ENCODE peak calls at places on chromosomes 4 and X, in five cellular contexts. One of them, this sample, is unnamed.

GRCh38 chrX:133654801-133655200 is 239.5 kb upstream of the GPC4 start:
- DNase-seq in K562: no peak
- DNase-seq in HepG2: no peak
- DNase-seq in GM12878: no peak
- DNase-seq in SK-N-SH: no peak
- DNase-seq in this sample: peak; percentile 19

GRCh38 chr4:121108557-121108956 is 36.2 kb upstream of the NDNF start:
- DNase-seq in K562: no peak
- DNase-seq in HepG2: no peak
- DNase-seq in GM12878: no peak
- DNase-seq in SK-N-SH: no peak
- DNase-seq in this sample: no peak

GRCh38 chrX:29867971-29868370 is 347.4 kb upstream of the MAGEB2 start:
- DNase-seq in K562: no peak
- DNase-seq in HepG2: no peak
- DNase-seq in GM12878: no peak
- DNase-seq in SK-N-SH: no peak
- DNase-seq in this sample: no peak

GRCh38 chrX:29858714-29859113 is 356.6 kb upstream of the MAGEB2 start:
- DNase-seq in K562: no peak
- DNase-seq in HepG2: no peak
- DNase-seq in GM12878: no peak
- DNase-seq in SK-N-SH: no peak
- DNase-seq in this sample: peak; percentile 69

GRCh38 chr4:8506373-8507250 is 66.0 kb downstream of the TRMT44 start:
- DNase-seq in K562: no peak
- DNase-seq in HepG2: no peak
- DNase-seq in GM12878: no peak
- DNase-seq in SK-N-SH: no peak
- DNase-seq in this sample: peak; percentile 74

GRCh38 chr4:108103096-108103495 is 65.6 kb downstream of the LEF1 start:
- DNase-seq in K562: no peak
- DNase-seq in HepG2: no peak
- DNase-seq in GM12878: no peak
- DNase-seq in SK-N-SH: no peak
- DNase-seq in this sample: no peak

GRCh38 chr4:174217273-174218126 is 66.0 kb downstream of the FBXO8 start:
- DNase-seq in K562: no peak
- DNase-seq in HepG2: no peak
- DNase-seq in GM12878: no peak
- DNase-seq in SK-N-SH: peak; percentile 85
- DNase-seq in this sample: peak; percentile 37

GRCh38 chr4:86967061-86967460 is 32.2 kb downstream of the AFF1 start:
- DNase-seq in K562: no peak
- DNase-seq in HepG2: no peak
- DNase-seq in GM12878: no peak
- DNase-seq in SK-N-SH: no peak
- DNase-seq in this sample: no peak

GRCh38 chr4:1402516-1403101 is 3.6 kb downstream of the NKX1-1 start:
- DNase-seq in K562: no peak
- DNase-seq in HepG2: no peak
- DNase-seq in GM12878: no peak
- DNase-seq in SK-N-SH: peak; percentile 52
- DNase-seq in this sample: no peak

GRCh38 chrX:70455366-70456202 is 10.9 kb downstream of the DLG3 start:
- DNase-seq in K562: no peak
- DNase-seq in HepG2: no peak
- DNase-seq in GM12878: no peak
- DNase-seq in SK-N-SH: peak; percentile 38
- DNase-seq in this sample: no peak

GRCh38 chr4:176539785-176540175 is 220.0 kb downstream of the SPCS3 start:
- DNase-seq in K562: no peak
- DNase-seq in HepG2: no peak
- DNase-seq in GM12878: no peak
- DNase-seq in SK-N-SH: no peak
- DNase-seq in this sample: peak; percentile 34

GRCh38 chr4:156775803-156776202 is 195.8 kb downstream of the PDGFC start:
- DNase-seq in K562: no peak
- DNase-seq in HepG2: no peak
- DNase-seq in GM12878: no peak
- DNase-seq in SK-N-SH: no peak
- DNase-seq in this sample: no peak

GRCh38 chr4:114599231-114600065 is 841 bp downstream of the UGT8 start:
- DNase-seq in K562: no peak
- DNase-seq in HepG2: no peak
- DNase-seq in GM12878: no peak
- DNase-seq in SK-N-SH: peak; percentile 10
- DNase-seq in this sample: no peak

GRCh38 chrX:12701625-12702024 is 89.6 kb upstream of the PRPS2 start:
- DNase-seq in K562: peak; percentile 60
- DNase-seq in HepG2: peak; percentile 37
- DNase-seq in GM12878: peak; percentile 12
- DNase-seq in SK-N-SH: peak; percentile 50
- DNase-seq in this sample: peak; percentile 68

GRCh38 chrX:124015721-124016120 is 54.2 kb downstream of the STAG2 start:
- DNase-seq in K562: no peak
- DNase-seq in HepG2: no peak
- DNase-seq in GM12878: no peak
- DNase-seq in SK-N-SH: no peak
- DNase-seq in this sample: no peak

GRCh38 chrX:78029663-78030062 is 60.2 kb upstream of the PGAM4 start:
- DNase-seq in K562: peak; percentile 6
- DNase-seq in HepG2: peak; percentile 11
- DNase-seq in GM12878: no peak
- DNase-seq in SK-N-SH: peak; percentile 38
- DNase-seq in this sample: peak; percentile 33

GRCh38 chr4:16508968-16509367 is 282.7 kb upstream of the TAPT1 start:
- DNase-seq in K562: peak; percentile 33
- DNase-seq in HepG2: no peak
- DNase-seq in GM12878: no peak
- DNase-seq in SK-N-SH: no peak
- DNase-seq in this sample: no peak

GRCh38 chr4:16505726-16506125 is 279.5 kb upstream of the TAPT1 start:
- DNase-seq in K562: no peak
- DNase-seq in HepG2: no peak
- DNase-seq in GM12878: no peak
- DNase-seq in SK-N-SH: peak; percentile 9
- DNase-seq in this sample: peak; percentile 23
- TF ChIP-seq USF2 in K562: no peak
- TF ChIP-seq USF2 in HepG2: no peak
- TF ChIP-seq USF2 in GM12878: no peak
- TF ChIP-seq USF2 in SK-N-SH: no peak
- TF ChIP-seq USF2 in this sample: no peak

GRCh38 chr4:130419576-130419975 is 1323.6 kb downstream of the C4orf33 start:
- DNase-seq in K562: no peak
- DNase-seq in HepG2: no peak
- DNase-seq in GM12878: no peak
- DNase-seq in SK-N-SH: no peak
- DNase-seq in this sample: no peak
- TF ChIP-seq RFX5 in K562: no peak
- TF ChIP-seq RFX5 in HepG2: no peak
- TF ChIP-seq RFX5 in GM12878: no peak
- TF ChIP-seq RFX5 in SK-N-SH: no peak
- TF ChIP-seq RFX5 in this sample: no peak

DNA sequence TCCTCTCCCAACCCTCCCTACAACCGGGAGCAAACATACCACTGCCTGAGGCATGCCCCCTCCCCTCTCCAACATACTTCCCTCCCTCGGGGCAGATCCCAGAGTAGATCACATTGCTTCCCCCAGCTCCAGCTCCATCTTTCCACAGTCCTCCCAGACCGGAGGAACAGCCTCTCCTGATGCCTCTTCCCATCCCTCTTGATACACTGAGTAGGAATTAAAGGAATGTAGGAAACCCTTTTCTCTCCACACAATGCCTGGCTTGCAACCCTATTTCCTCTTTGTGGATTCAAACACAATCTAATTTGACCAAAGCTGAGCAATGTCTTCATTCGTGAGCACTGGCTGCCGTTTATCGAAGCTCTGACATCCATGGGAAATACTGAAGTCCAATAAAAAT is 339.8 kb downstream of the BCOR start:
- DNase-seq in K562: no peak
- DNase-seq in HepG2: no peak
- DNase-seq in GM12878: no peak
- DNase-seq in SK-N-SH: no peak
- DNase-seq in this sample: peak; percentile 68
- TF ChIP-seq MXI1 in K562: no peak
- TF ChIP-seq MXI1 in HepG2: no peak
- TF ChIP-seq MXI1 in GM12878: no peak
- TF ChIP-seq MXI1 in SK-N-SH: no peak
- TF ChIP-seq MXI1 in this sample: no peak

DNA sequence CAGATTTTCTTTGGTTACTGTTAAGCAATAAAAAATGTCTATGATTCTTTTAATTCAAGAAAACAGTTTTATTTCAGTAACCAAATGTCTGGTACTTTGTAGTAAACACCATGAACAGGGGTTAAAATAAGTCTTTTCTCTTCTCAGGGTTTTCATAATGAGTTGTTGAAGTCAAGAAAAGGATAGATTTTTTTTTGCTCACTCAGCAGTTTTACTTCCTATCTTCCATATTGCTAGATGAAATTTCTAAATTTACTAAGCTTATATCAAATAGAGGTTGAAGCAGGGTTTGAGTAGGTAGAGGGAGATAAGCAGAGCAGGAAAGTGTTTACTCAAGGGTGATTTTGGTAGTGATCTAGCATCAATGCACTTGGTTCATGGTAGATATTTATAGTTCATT is 1031.3 kb downstream of the C4orf33 start:
- DNase-seq in K562: no peak
- DNase-seq in HepG2: no peak
- DNase-seq in GM12878: no peak
- DNase-seq in SK-N-SH: no peak
- DNase-seq in this sample: no peak
- TF ChIP-seq USF2 in K562: no peak
- TF ChIP-seq USF2 in HepG2: no peak
- TF ChIP-seq USF2 in GM12878: no peak
- TF ChIP-seq USF2 in SK-N-SH: no peak
- TF ChIP-seq USF2 in this sample: no peak

GRCh38 chr4:42519803-42520417 is 122.6 kb downstream of the SHISA3 start:
- DNase-seq in K562: peak; percentile 35
- DNase-seq in HepG2: peak; percentile 12
- DNase-seq in GM12878: peak; percentile 19
- DNase-seq in SK-N-SH: peak; percentile 25
- DNase-seq in this sample: peak; percentile 48
- TF ChIP-seq RFX5 in K562: no peak
- TF ChIP-seq RFX5 in HepG2: no peak
- TF ChIP-seq RFX5 in GM12878: no peak
- TF ChIP-seq RFX5 in SK-N-SH: no peak
- TF ChIP-seq RFX5 in this sample: no peak

DNA sequence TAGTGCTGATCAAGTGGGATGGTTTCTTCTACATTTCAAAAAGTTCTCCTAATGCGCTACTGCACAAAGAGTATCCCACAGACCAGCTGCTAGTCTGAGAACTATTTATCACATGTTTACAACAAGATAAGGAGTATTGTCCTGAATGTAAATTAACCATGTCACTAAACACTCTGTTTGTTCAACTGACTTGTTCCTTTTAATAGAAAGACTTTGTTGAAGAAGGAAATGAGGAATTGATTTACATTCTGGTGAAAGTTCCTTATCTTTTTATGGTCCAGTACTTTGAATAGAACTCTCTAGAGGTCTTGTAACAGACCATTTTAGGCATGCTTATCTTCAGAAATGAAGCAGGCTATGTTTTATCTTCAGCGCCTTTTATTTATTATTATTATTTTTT is 67.3 kb upstream of the IL13RA1 start:
- DNase-seq in K562: no peak
- DNase-seq in HepG2: no peak
- DNase-seq in GM12878: no peak
- DNase-seq in SK-N-SH: no peak
- DNase-seq in this sample: no peak
- TF ChIP-seq MXI1 in K562: no peak
- TF ChIP-seq MXI1 in HepG2: no peak
- TF ChIP-seq MXI1 in GM12878: no peak
- TF ChIP-seq MXI1 in SK-N-SH: no peak
- TF ChIP-seq MXI1 in this sample: no peak

This sample was measured in IMR-90.